ENCODE peak calls at places on chromosomes 4 and X, in five cellular contexts. L is HAP-1; X is activated naive CD4-positive, alpha-beta T cell treated with anti-CD3 and anti-CD28 coated beads for 36 hours; E is activated CD8-positive, alpha-beta T cell treated with anti-CD3 and anti-CD28 coated beads, Interleukin-2, amount 10 ng/mL, durations not matched to agents 7 days and 5 days; V is RPMI8226. I is an unnamed sample.

GRCh38 chr4:82687531-82687930 is 111.1 kb downstream of the SCD5 start:
- DNase-seq in X (no peak), E (no peak), V (no peak), L (no peak), I (no peak)

GRCh38 chr4:130851107-130851506 is 1755.2 kb downstream of the C4orf33 start:
- DNase-seq in V (no peak), L (no peak), E (no peak), X (no peak), I (no peak)

GRCh38 chr4:53622739-53623151 is 31.5 kb upstream of the LNX1 start:
- DNase-seq in E (no peak), V (no peak), X (no peak), L (no peak), I (no peak)

GRCh38 chrX:63719633-63720032 is 65.4 kb downstream of the ARHGEF9 start:
- DNase-seq in E (no peak), X (no peak), V (no peak), L (no peak), I (no peak)

GRCh38 chr4:158181906-158182305 is 9.1 kb upstream of the GASK1B start:
- DNase-seq in L (no peak), E (no peak), X (no peak), V (no peak), I (no peak)

GRCh38 chr4:148302416-148302815 is 139.8 kb downstream of the NR3C2 start:
- DNase-seq in E (no peak), L (no peak), X (no peak), V (no peak), I (no peak)

GRCh38 chrX:40570346-40571093 is 10.2 kb upstream of the ATP6AP2 start:
- DNase-seq in X (peak; percentile 22), L (no peak), E (peak; percentile 23), V (peak; percentile 7), I (no peak)

GRCh38 chrX:130878350-130879341 is 24.4 kb downstream of the ENOX2 start:
- DNase-seq in E (no peak), V (peak; percentile 47), L (no peak), X (no peak), I (no peak)

GRCh38 chrX:10414106-10414824 is 206.1 kb downstream of the MID1 start:
- DNase-seq in E (no peak), X (no peak), V (no peak), L (peak; percentile 80), I (no peak)

GRCh38 chr4:117971406-117971805 is 62.9 kb upstream of the NDST3 start:
- DNase-seq in V (no peak), X (no peak), L (no peak), E (no peak), I (no peak)

I was measured in NT2/D1.